ENCODE peak calls at places on chromosomes 4 and X, in four cellular contexts. One of them, this sample, is unnamed.

GRCh38 chrX:140944710-140945109 is 57.7 kb upstream of the SPANXB1 start:
- DNase-seq in AG04449: no peak
- DNase-seq in mesenchymal stem cell: no peak
- DNase-seq in H7: no peak
- DNase-seq in this sample: no peak

GRCh38 chr4:83356899-83357661 is 22.4 kb upstream of the HPSE start:
- DNase-seq in AG04449: peak; percentile 70
- DNase-seq in mesenchymal stem cell: peak; percentile 81
- DNase-seq in H7: no peak
- DNase-seq in this sample: peak; percentile 95

GRCh38 chrX:10021461-10022272 is 54.5 kb downstream of the CLDN34 start:
- DNase-seq in AG04449: no peak
- DNase-seq in mesenchymal stem cell: peak; percentile 39
- DNase-seq in H7: no peak
- DNase-seq in this sample: no peak

GRCh38 chr4:130336585-130337217 is 1240.7 kb downstream of the C4orf33 start:
- DNase-seq in AG04449: no peak
- DNase-seq in mesenchymal stem cell: peak; percentile 3
- DNase-seq in H7: no peak
- DNase-seq in this sample: peak; percentile 60

GRCh38 chr4:28373601-28374000 is 1513.0 kb downstream of the STIM2 start:
- DNase-seq in AG04449: no peak
- DNase-seq in mesenchymal stem cell: no peak
- DNase-seq in H7: no peak
- DNase-seq in this sample: peak; percentile 85

GRCh38 chr4:100017627-100018310 is 67.7 kb upstream of the H2AZ1 start:
- DNase-seq in AG04449: no peak
- DNase-seq in mesenchymal stem cell: peak; percentile 33
- DNase-seq in H7: no peak
- DNase-seq in this sample: no peak

GRCh38 chr4:112055100-112055499 is 90.2 kb upstream of the FAM241A start:
- DNase-seq in AG04449: no peak
- DNase-seq in mesenchymal stem cell: no peak
- DNase-seq in H7: no peak
- DNase-seq in this sample: no peak

GRCh38 chrX:2679534-2680485 is 11.3 kb upstream of the CD99 start:
- DNase-seq in AG04449: no peak
- DNase-seq in mesenchymal stem cell: peak; percentile 74
- DNase-seq in H7: no peak
- DNase-seq in this sample: peak; percentile 69

GRCh38 chrX:54049801-54050200 is 5.5 kb upstream of the PHF8 start:
- DNase-seq in AG04449: no peak
- DNase-seq in mesenchymal stem cell: no peak
- DNase-seq in H7: no peak
- DNase-seq in this sample: no peak

GRCh38 chr4:4542824-4543485 is 1.1 kb upstream of the STX18 start:
- DNase-seq in AG04449: no peak
- DNase-seq in mesenchymal stem cell: no peak
- DNase-seq in H7: peak; percentile 34
- DNase-seq in this sample: no peak

GRCh38 chr4:128329638-128330037 is 42.0 kb upstream of the PGRMC2 start:
- DNase-seq in AG04449: no peak
- DNase-seq in mesenchymal stem cell: no peak
- DNase-seq in H7: no peak
- DNase-seq in this sample: no peak

GRCh38 chrX:113048896-113049295 is 208.3 kb upstream of the AMOT start:
- DNase-seq in AG04449: no peak
- DNase-seq in mesenchymal stem cell: no peak
- DNase-seq in H7: no peak
- DNase-seq in this sample: no peak

GRCh38 chr4:108988514-108989195 is 225.8 kb upstream of the ETNPPL start:
- DNase-seq in AG04449: peak; percentile 7
- DNase-seq in mesenchymal stem cell: peak; percentile 7
- DNase-seq in H7: no peak
- DNase-seq in this sample: no peak

GRCh38 chr4:67286724-67287123 is 258.6 kb downstream of the CENPC start:
- DNase-seq in AG04449: no peak
- DNase-seq in mesenchymal stem cell: no peak
- DNase-seq in H7: no peak
- DNase-seq in this sample: no peak

GRCh38 chr4:107094332-107094731 is 58.2 kb upstream of the DKK2 start:
- DNase-seq in AG04449: no peak
- DNase-seq in mesenchymal stem cell: peak; percentile 48
- DNase-seq in H7: peak; percentile 7
- DNase-seq in this sample: peak; percentile 23

GRCh38 chr4:187236491-187236890 is 512.8 kb upstream of the FAT1 start:
- DNase-seq in AG04449: peak; percentile 83
- DNase-seq in mesenchymal stem cell: peak; percentile 28
- DNase-seq in H7: no peak
- DNase-seq in this sample: peak; percentile 45

GRCh38 chr4:8774071-8774470 is 97.6 kb downstream of the HMX1 start:
- DNase-seq in AG04449: no peak
- DNase-seq in mesenchymal stem cell: no peak
- DNase-seq in H7: peak; percentile 24
- DNase-seq in this sample: no peak

GRCh38 chr4:30753316-30753715 is 33.1 kb downstream of the PCDH7 start:
- DNase-seq in AG04449: no peak
- DNase-seq in mesenchymal stem cell: peak; percentile 54
- DNase-seq in H7: no peak
- DNase-seq in this sample: no peak

GRCh38 chr4:115678425-115678941 is 565.1 kb upstream of the NDST4 start:
- DNase-seq in AG04449: no peak
- DNase-seq in mesenchymal stem cell: no peak
- DNase-seq in H7: no peak
- DNase-seq in this sample: no peak

GRCh38 chr4:108168672-108169562 is at the start of gene LEF1:
- DNase-seq in AG04449: no peak
- DNase-seq in mesenchymal stem cell: peak; percentile 65
- DNase-seq in H7: peak; percentile 87
- DNase-seq in this sample: peak; percentile 15

GRCh38 chrX:91435465-91435864 is 826 bp downstream of the PABPC5 start:
- DNase-seq in AG04449: no peak
- DNase-seq in mesenchymal stem cell: no peak
- DNase-seq in H7: peak; percentile 5
- DNase-seq in this sample: peak; percentile 2

GRCh38 chr4:168769416-168769815 is 240.6 kb downstream of the CBR4 start:
- DNase-seq in AG04449: peak; percentile 66
- DNase-seq in mesenchymal stem cell: peak; percentile 83
- DNase-seq in H7: no peak
- DNase-seq in this sample: peak; percentile 66

GRCh38 chr4:61397174-61397573 is 197.0 kb downstream of the ADGRL3 start:
- DNase-seq in AG04449: no peak
- DNase-seq in mesenchymal stem cell: peak; percentile 56
- DNase-seq in H7: no peak
- DNase-seq in this sample: peak; percentile 59

GRCh38 chr4:165006457-165006856 is 25.3 kb upstream of the TRIM60 start:
- DNase-seq in AG04449: no peak
- DNase-seq in mesenchymal stem cell: no peak
- DNase-seq in H7: no peak
- DNase-seq in this sample: no peak

GRCh38 chr4:55866973-55867574 is 13.6 kb downstream of the EXOC1 start:
- DNase-seq in AG04449: peak; percentile 16
- DNase-seq in mesenchymal stem cell: peak; percentile 84
- DNase-seq in H7: peak; percentile 26
- DNase-seq in this sample: peak; percentile 81

GRCh38 chrX:11770320-11770719 is 12.3 kb downstream of the MSL3 start:
- DNase-seq in AG04449: no peak
- DNase-seq in mesenchymal stem cell: peak; percentile 60
- DNase-seq in H7: peak; percentile 80
- DNase-seq in this sample: peak; percentile 68

GRCh38 chrX:39619182-39620009 is 478.4 kb downstream of the BCOR start:
- DNase-seq in AG04449: no peak
- DNase-seq in mesenchymal stem cell: no peak
- DNase-seq in H7: no peak
- DNase-seq in this sample: peak; percentile 34

GRCh38 chr4:172868271-172868670 is 300.3 kb upstream of the GALNT7 start:
- DNase-seq in AG04449: no peak
- DNase-seq in mesenchymal stem cell: no peak
- DNase-seq in H7: no peak
- DNase-seq in this sample: no peak

GRCh38 chr4:16894406-16894805 is 4.0 kb downstream of the LDB2 start:
- DNase-seq in AG04449: no peak
- DNase-seq in mesenchymal stem cell: peak; percentile 51
- DNase-seq in H7: no peak
- DNase-seq in this sample: no peak
- H3K4me3 ChIP-seq in AG04449: no peak overlapping the region
- H3K4me3 ChIP-seq in mesenchymal stem cell: peak overlapping the region; percentile 93
- H3K4me3 ChIP-seq in H7: no peak overlapping the region
- H3K4me3 ChIP-seq in this sample: no peak overlapping the region

DNA sequence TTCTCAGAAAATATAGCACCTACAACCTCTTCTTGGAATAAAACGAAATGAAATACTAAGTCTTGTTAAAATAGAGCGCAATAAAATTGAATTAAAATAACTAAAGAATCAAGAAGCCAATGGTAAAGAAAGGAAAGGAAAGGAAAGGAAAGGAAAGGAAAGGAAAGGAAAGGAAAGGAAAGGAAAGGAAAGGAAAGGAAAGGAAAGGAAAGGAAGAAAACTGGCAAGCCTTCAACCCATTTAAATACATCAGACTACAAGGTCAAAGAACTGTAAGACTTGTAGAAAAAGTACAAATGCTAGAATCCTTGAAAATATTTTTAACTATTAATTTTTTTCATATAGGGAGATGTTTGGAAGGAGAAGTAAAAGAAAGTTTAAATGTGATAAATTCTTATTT is 372.1 kb downstream of the IQCM start:
- DNase-seq in AG04449: no peak
- DNase-seq in mesenchymal stem cell: no peak
- DNase-seq in H7: no peak
- DNase-seq in this sample: no peak
- H3K4me3 ChIP-seq in AG04449: no peak overlapping the region
- H3K4me3 ChIP-seq in mesenchymal stem cell: no peak overlapping the region
- H3K4me3 ChIP-seq in H7: no peak overlapping the region
- H3K4me3 ChIP-seq in this sample: no peak overlapping the region

GRCh38 chr4:2249526-2249991 is 7.6 kb upstream of the HAUS3 start:
- DNase-seq in AG04449: no peak
- DNase-seq in mesenchymal stem cell: no peak
- DNase-seq in H7: peak; percentile 41
- DNase-seq in this sample: no peak

GRCh38 chr4:2250764-2251072 is 8.8 kb upstream of the HAUS3 start:
- DNase-seq in AG04449: no peak
- DNase-seq in mesenchymal stem cell: no peak
- DNase-seq in H7: peak; percentile 54
- DNase-seq in this sample: no peak

GRCh38 chr4:2251073-2251794 is 9.3 kb upstream of the HAUS3 start:
- DNase-seq in AG04449: no peak
- DNase-seq in mesenchymal stem cell: no peak
- DNase-seq in H7: peak; percentile 37
- DNase-seq in this sample: no peak

GRCh38 chr4:2248821-2249261 is 6.9 kb upstream of the HAUS3 start:
- DNase-seq in AG04449: no peak
- DNase-seq in mesenchymal stem cell: no peak
- DNase-seq in H7: peak; percentile 49
- DNase-seq in this sample: no peak

DNA sequence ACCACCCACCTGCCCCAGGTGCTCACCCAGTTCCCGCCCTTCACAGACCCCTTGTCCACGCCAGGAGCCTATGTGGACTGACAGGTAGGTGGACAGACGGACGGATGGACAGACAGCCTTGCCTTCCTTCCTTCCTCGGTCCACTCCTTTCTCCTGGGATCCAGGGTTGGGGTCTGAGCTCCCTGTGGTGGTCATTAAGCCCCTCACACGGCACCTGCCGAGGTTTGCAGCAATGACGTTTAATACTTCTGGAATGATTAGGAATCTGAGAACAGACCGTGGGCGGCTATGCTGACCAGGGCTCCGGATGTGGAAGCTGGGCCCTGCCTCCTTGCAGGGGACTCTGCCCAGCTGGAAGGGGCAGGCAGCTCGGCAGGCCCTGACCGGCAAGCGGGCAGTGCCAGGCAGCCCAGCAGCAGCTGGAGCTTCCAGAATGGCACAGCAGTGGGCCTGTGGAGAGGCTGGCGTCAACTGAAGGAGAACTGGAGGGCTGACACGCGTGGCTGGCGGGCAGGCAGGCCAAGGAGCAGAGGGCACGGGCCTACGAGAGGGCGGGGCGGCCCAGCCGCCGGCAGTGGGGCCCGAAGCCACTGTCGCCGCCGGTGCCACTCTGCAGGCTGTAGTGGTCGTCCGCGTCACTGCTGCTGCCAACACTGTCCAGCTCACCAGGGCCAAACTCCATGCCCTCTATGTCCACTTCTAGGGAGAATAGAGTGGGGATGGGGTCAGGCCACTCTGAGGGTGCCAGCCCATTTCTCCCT is 8.3 kb upstream of the HAUS3 start:
- DNase-seq in AG04449: no peak
- DNase-seq in mesenchymal stem cell: no peak
- DNase-seq in H7: peak; percentile 43
- DNase-seq in this sample: no peak
- H3K4me3 ChIP-seq in AG04449: no peak overlapping the region
- H3K4me3 ChIP-seq in mesenchymal stem cell: no peak overlapping the region
- H3K4me3 ChIP-seq in H7: no peak overlapping the region
- H3K4me3 ChIP-seq in this sample: no peak overlapping the region

DNA sequence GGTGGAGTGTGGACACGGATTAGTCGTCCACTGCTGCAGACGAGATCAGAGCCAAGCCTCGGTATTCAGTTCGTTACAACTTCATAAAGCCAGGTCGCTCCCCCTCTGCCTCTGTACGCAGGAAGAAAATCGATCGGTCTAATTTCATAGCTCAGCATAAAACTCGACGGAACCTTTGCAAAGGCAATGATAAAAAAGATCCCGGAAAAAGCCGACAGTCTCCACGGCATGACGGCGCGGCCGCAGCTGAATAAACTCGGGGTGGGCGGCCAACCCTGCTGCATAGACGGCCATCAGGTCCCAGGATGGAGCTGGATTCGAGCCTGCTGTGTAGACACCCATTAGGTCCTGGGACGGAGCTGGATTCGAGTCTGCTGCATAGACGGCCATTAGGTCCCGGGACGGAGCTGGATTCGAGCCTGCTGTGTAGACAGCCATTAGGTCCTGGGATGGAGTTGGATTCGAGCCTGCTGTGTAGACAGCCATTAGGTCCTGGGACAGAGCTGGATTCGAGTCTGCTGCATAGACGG is 113.8 kb upstream of the PPP2R3B start:
- DNase-seq in AG04449: no peak
- DNase-seq in mesenchymal stem cell: no peak
- DNase-seq in H7: no peak
- DNase-seq in this sample: no peak
- H3K4me3 ChIP-seq in AG04449: no peak overlapping the region
- H3K4me3 ChIP-seq in mesenchymal stem cell: no peak overlapping the region
- H3K4me3 ChIP-seq in H7: peak overlapping the region; percentile 32
- H3K4me3 ChIP-seq in this sample: no peak overlapping the region